ENCODE peak calls at places on chromosomes 6 and 20, in four cellular contexts. W is cardiac fibroblast, O is BJ, I is epithelial cell of esophagus. D is an unnamed sample.

GRCh38 chr6:168507730-168508129 is 66.7 kb downstream of the SMOC2 start:
- DNase-seq in O (no peak), I (no peak), W (no peak), D (no peak)

GRCh38 chr20:17611540-17612286 is 41.8 kb downstream of the DSTN start:
- DNase-seq in O (no peak), I (peak; percentile 74), W (peak; percentile 46), D (no peak)

GRCh38 chr6:83867527-83868161 is 8.2 kb downstream of the CYB5R4 start:
- DNase-seq in I (peak; percentile 99), O (peak; percentile 84), W (peak; percentile 98), D (peak; percentile 98)

GRCh38 chr6:157800420-157801237 is 22.4 kb upstream of the SNX9 start:
- DNase-seq in W (peak; percentile 79), I (peak; percentile 81), O (no peak), D (peak; percentile 61)

GRCh38 chr6:30450908-30451818 is 38.1 kb upstream of the HLA-E start:
- DNase-seq in O (peak; percentile 25), I (peak; percentile 50), W (peak; percentile 44), D (peak; percentile 56)

GRCh38 chr20:408843-409696 is 971 bp downstream of the RBCK1 start:
- DNase-seq in I (no peak), W (no peak), O (no peak), D (no peak)

GRCh38 chr6:161607696-161608297 is 333.9 kb upstream of the AGPAT4 start:
- DNase-seq in W (no peak), O (no peak), I (no peak), D (no peak)

GRCh38 chr6:9647599-9647998 is 767.3 kb downstream of the TFAP2A start:
- DNase-seq in O (no peak), W (peak; percentile 7), I (no peak), D (no peak)

GRCh38 chr6:63058601-63059000 is 152.7 kb upstream of the FKBP1C start:
- DNase-seq in O (no peak), W (no peak), I (no peak), D (no peak)

GRCh38 chr20:17665756-17666155 is 16.3 kb downstream of the RRBP1 start:
- DNase-seq in W (no peak), O (no peak), I (no peak), D (no peak)

GRCh38 chr20:24835195-24835594 is 113.9 kb upstream of the CST7 start:
- DNase-seq in O (no peak), W (no peak), I (no peak), D (no peak)

GRCh38 chr20:23358923-23359572 is 2.9 kb upstream of the GZF1 start:
- DNase-seq in W (no peak), I (no peak), O (no peak), D (no peak)

GRCh38 chr6:141326426-141326825 is 806.3 kb upstream of the GJE1 start:
- DNase-seq in O (peak; percentile 95), W (peak; percentile 99), I (peak; percentile 99), D (peak; percentile 100)

GRCh38 chr20:57266251-57267157 is at the start of gene BMP7:
- DNase-seq in O (no peak), I (no peak), W (no peak), D (no peak)

GRCh38 chr6:82554706-82555105 is 191.1 kb downstream of the TPBG start:
- DNase-seq in W (peak; percentile 33), O (no peak), I (no peak), D (no peak)

GRCh38 chr6:17448165-17448564 is 54.8 kb downstream of the CAP2 start:
- DNase-seq in O (no peak), I (no peak), W (no peak), D (peak; percentile 47)

GRCh38 chr6:105196076-105196475 is 16.3 kb upstream of the POPDC3 start:
- DNase-seq in W (peak; percentile 70), O (no peak), I (peak; percentile 90), D (no peak)

GRCh38 chr6:142013875-142014495 is 118.7 kb upstream of the GJE1 start:
- DNase-seq in W (peak; percentile 26), I (peak; percentile 48), O (no peak), D (peak; percentile 4)

GRCh38 chr6:33607784-33608161 is 13.3 kb upstream of the ITPR3 start:
- DNase-seq in I (peak; percentile 53), O (no peak), W (no peak), D (no peak)

GRCh38 chr6:68779366-68779765 is 144.3 kb downstream of the ADGRB3 start:
- DNase-seq in O (no peak), I (no peak), W (no peak), D (no peak)

GRCh38 chr6:27591660-27592059 is 118.8 kb upstream of the ZNF184 start:
- DNase-seq in W (peak; percentile 85), O (no peak), I (peak; percentile 65), D (peak; percentile 71)

GRCh38 chr6:142696689-142697088 is 248.3 kb downstream of the HIVEP2 start:
- DNase-seq in O (no peak), W (peak; percentile 27), I (peak; percentile 30), D (no peak)

GRCh38 chr20:49286689-49287551 is 9.1 kb upstream of the ZNFX1 start:
- DNase-seq in O (no peak), W (peak; percentile 38), I (peak; percentile 88), D (no peak)

GRCh38 chr6:34953084-34954025 is 64.3 kb downstream of the ANKS1A start:
- DNase-seq in O (peak; percentile 24), W (peak; percentile 81), I (peak; percentile 76), D (peak; percentile 76)

GRCh38 chr6:170175644-170176620 is 114.9 kb downstream of the DLL1 start:
- DNase-seq in W (no peak), O (no peak), I (no peak), D (no peak)

GRCh38 chr6:16168121-16168520 is 39.2 kb downstream of the MYLIP start:
- DNase-seq in I (no peak), W (no peak), O (no peak), D (no peak)

GRCh38 chr20:62758226-62758912 is 37.9 kb upstream of the MRGBP start:
- DNase-seq in O (no peak), W (no peak), I (no peak), D (no peak)

GRCh38 chr6:115896538-115897129 is 164.1 kb downstream of the FRK start:
- DNase-seq in O (peak; percentile 1), I (peak; percentile 52), W (peak; percentile 56), D (peak; percentile 17)

GRCh38 chr6:47209632-47210031 is 100.1 kb downstream of the TNFRSF21 start:
- DNase-seq in W (peak; percentile 46), I (peak; percentile 41), O (no peak), D (peak; percentile 41)

GRCh38 chr6:160400426-160400825 is 52.2 kb downstream of the SLC22A3 start:
- DNase-seq in I (no peak), W (peak; percentile 81), O (no peak), D (peak; percentile 50)

GRCh38 chr6:136208783-136209182 is 41.3 kb downstream of the MTFR2 start:
- DNase-seq in W (no peak), I (no peak), O (no peak), D (no peak)
- TF ChIP-seq CTCF in W (no peak), I (no peak), O (no peak), D (no peak)

GRCh38 chr6:35955970-35956369 is 35.1 kb upstream of the SRPK1 start:
- DNase-seq in I (no peak), W (no peak), O (no peak), D (no peak)

GRCh38 chr6:35955521-35955920 is 34.6 kb upstream of the SRPK1 start:
- DNase-seq in O (no peak), I (no peak), W (no peak), D (no peak)

GRCh38 chr6:35954335-35954734 is 33.4 kb upstream of the SRPK1 start:
- DNase-seq in W (no peak), I (no peak), O (no peak), D (no peak)

GRCh38 chr6:35960192-35960591 is 39.3 kb upstream of the SRPK1 start:
- DNase-seq in I (peak; percentile 63), W (peak; percentile 33), O (no peak), D (no peak)

DNA sequence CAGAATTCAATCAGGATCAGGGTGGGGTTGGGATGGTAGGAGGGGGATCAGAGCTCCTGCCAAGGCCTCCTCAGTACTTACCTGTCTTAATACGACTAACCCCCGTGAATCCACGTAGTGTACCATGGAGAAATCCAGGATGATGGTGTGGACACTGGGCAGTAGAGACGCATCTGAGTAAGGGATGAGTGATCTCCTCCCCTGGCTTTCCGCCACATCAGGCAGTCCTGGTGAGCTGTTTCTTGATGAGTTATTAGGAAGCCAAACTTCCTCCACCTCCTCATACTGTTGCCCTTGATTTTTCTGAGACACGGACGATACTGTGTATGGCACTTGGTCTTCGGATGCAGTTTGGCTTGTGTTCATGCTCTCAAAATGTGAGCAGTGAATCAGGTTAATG is 34.2 kb upstream of the SRPK1 start:
- DNase-seq in O (no peak), W (peak; percentile 80), I (peak; percentile 81), D (peak; percentile 29)
- TF ChIP-seq CTCF in O (no peak), W (no peak), I (no peak), D (no peak)

DNA sequence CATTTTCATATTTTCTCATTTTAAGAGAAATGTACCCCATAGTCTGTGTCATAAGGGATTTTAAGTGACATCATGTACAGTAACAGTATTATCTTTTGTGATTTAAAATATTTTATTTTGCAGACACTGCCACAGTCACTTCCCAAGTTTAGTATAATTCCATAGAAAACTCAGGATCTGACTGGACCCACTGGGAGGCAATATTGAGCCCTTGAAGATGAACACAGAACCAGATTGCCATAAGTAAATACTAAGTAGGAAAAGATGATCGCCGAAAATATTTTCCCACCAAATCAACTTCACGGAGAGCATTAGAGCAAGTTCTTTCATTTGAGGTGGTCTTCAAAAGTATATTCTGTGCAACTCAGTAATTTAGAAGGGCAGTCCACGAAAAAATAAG is 17.6 kb upstream of the PKHD1 start:
- DNase-seq in W (no peak), I (no peak), O (no peak), D (no peak)
- TF ChIP-seq CTCF in W (no peak), I (no peak), O (no peak), D (no peak)

GRCh38 chr20:47676219-47676721 is 109.0 kb downstream of the SULF2 start:
- DNase-seq in I (no peak), W (no peak), O (no peak), D (no peak)
- TF ChIP-seq CTCF in I (no peak), W (no peak), O (no peak), D (peak; percentile 25)

GRCh38 chr6:20652691-20653479 is 118.6 kb downstream of the CDKAL1 start:
- DNase-seq in O (peak; percentile 9), W (peak; percentile 57), I (peak; percentile 59), D (peak; percentile 20)
- TF ChIP-seq CTCF in O (no peak), W (no peak), I (no peak), D (no peak)

GRCh38 chr6:144712541-144712940 is 427.4 kb downstream of the UTRN start:
- DNase-seq in O (no peak), W (peak; percentile 50), I (peak; percentile 45), D (no peak)

GRCh38 chr6:144715344-144715743 is 430.2 kb downstream of the UTRN start:
- DNase-seq in O (no peak), W (no peak), I (no peak), D (no peak)

GRCh38 chr6:144718431-144718830 is 433.3 kb downstream of the UTRN start:
- DNase-seq in O (no peak), I (peak; percentile 72), W (peak; percentile 69), D (peak; percentile 16)

GRCh38 chr6:144710207-144710606 is 425.1 kb downstream of the UTRN start:
- DNase-seq in I (peak; percentile 95), O (peak; percentile 79), W (peak; percentile 90), D (peak; percentile 82)

GRCh38 chr6:144714031-144714732 is 429.0 kb downstream of the UTRN start:
- DNase-seq in I (no peak), O (no peak), W (no peak), D (no peak)
- TF ChIP-seq CTCF in I (no peak), O (no peak), W (no peak), D (no peak)